ENCODE peak calls at places on chromosome 14, in six cellular contexts. E is epithelial cell of esophagus, X is fibroblast of villous mesenchyme, L is GM23338, P is tibial artery, A is brain microvascular endothelial cell. Z is an unnamed sample.
A peak's percentile ranks its signal among the peaks of the same experiment; 100 is the strongest.

GRCh38 chr14:53190938-53191337 is 37.8 kb upstream of the DDHD1 start:
- DNase-seq in E (peak; percentile 53), X (peak; percentile 46), L (no peak), P (no peak), A (no peak), Z (no peak)

GRCh38 chr14:34052658-34053014 is 101.8 kb upstream of the EGLN3 start:
- DNase-seq in E (peak; percentile 66), X (peak; percentile 62), L (no peak), P (no peak), A (peak; percentile 27), Z (no peak)

GRCh38 chr14:65431245-65431644 is 18.7 kb downstream of the FUT8 start:
- DNase-seq in E (no peak), X (no peak), L (no peak), P (no peak), A (no peak), Z (no peak)

GRCh38 chr14:67971627-67972625 is 152.3 kb downstream of the RAD51B start:
- DNase-seq in E (peak; percentile 86), X (peak; percentile 81), L (no peak), P (no peak), A (no peak), Z (no peak)

GRCh38 chr14:69288001-69288771 is 28.2 kb downstream of the GALNT16 start:
- DNase-seq in E (no peak), X (peak; percentile 70), L (peak; percentile 41), P (peak; percentile 69), A (no peak), Z (peak; percentile 68)

GRCh38 chr14:50594577-50595316 is 34.8 kb downstream of the ATL1 start:
- DNase-seq in E (no peak), X (no peak), L (peak; percentile 13), P (no peak), A (no peak), Z (no peak)

GRCh38 chr14:47425302-47425701 is 250.1 kb downstream of the MDGA2 start:
- DNase-seq in E (no peak), X (no peak), L (no peak), P (no peak), A (no peak), Z (no peak)

GRCh38 chr14:65356327-65356836 is 56.1 kb upstream of the FUT8 start:
- DNase-seq in E (peak; percentile 98), X (peak; percentile 50), L (peak; percentile 21), P (no peak), A (peak; percentile 76), Z (no peak)

GRCh38 chr14:33356167-33356566 is 417.5 kb downstream of the NPAS3 start:
- DNase-seq in E (no peak), X (no peak), L (no peak), P (no peak), A (no peak), Z (no peak)

GRCh38 chr14:32224731-32225377 is 21.8 kb upstream of the RNU6-8 start:
- DNase-seq in E (peak; percentile 68), X (peak; percentile 80), L (peak; percentile 30), P (peak; percentile 70), A (peak; percentile 54), Z (no peak)

GRCh38 chr14:88554458-88555286 is at the start of gene PTPN21:
- DNase-seq in E (peak; percentile 77), X (peak; percentile 65), L (peak; percentile 84), P (peak; percentile 88), A (peak; percentile 42), Z (no peak)

GRCh38 chr14:68506021-68506644 is 286.7 kb downstream of the ZFP36L1 start:
- DNase-seq in E (peak; percentile 81), X (no peak), L (peak; percentile 34), P (no peak), A (peak; percentile 58), Z (no peak)

GRCh38 chr14:24483604-24484252 is 24.3 kb downstream of the CMA1 start:
- DNase-seq in E (no peak), X (peak; percentile 31), L (no peak), P (no peak), A (peak; percentile 0), Z (no peak)

GRCh38 chr14:92719421-92719820 is 29.0 kb downstream of the LGMN start:
- DNase-seq in E (no peak), X (peak; percentile 54), L (no peak), P (no peak), A (no peak), Z (no peak)

GRCh38 chr14:20329355-20329754 is 3.7 kb downstream of the CCNB1IP1 start:
- DNase-seq in E (no peak), X (no peak), L (no peak), P (no peak), A (no peak), Z (no peak)

GRCh38 chr14:21087294-21088091 is 11.0 kb downstream of the ZNF219 start:
- DNase-seq in E (peak; percentile 78), X (peak; percentile 62), L (peak; percentile 97), P (no peak), A (peak; percentile 95), Z (no peak)

GRCh38 chr14:100120522-100121269 is 38.7 kb downstream of the DEGS2 start:
- DNase-seq in E (no peak), X (no peak), L (no peak), P (no peak), A (no peak), Z (no peak)

GRCh38 chr14:101559250-101559623 is 2.1 kb upstream of the DIO3 start:
- DNase-seq in E (no peak), X (no peak), L (no peak), P (no peak), A (no peak), Z (no peak)

GRCh38 chr14:70902186-70902585 is 5.1 kb upstream of the PCNX1 start:
- DNase-seq in E (no peak), X (no peak), L (no peak), P (no peak), A (no peak), Z (no peak)

GRCh38 chr14:96783306-96784224 is 13.6 kb upstream of the VRK1 start:
- DNase-seq in E (peak; percentile 74), X (no peak), L (no peak), P (no peak), A (no peak), Z (no peak)

GRCh38 chr14:81303258-81303935 is 82.6 kb upstream of the GTF2A1 start:
- DNase-seq in E (peak; percentile 85), X (no peak), L (no peak), P (no peak), A (no peak), Z (peak; percentile 48)

GRCh38 chr14:80278293-80279037 is 67.2 kb upstream of the DIO2 start:
- DNase-seq in E (no peak), X (no peak), L (no peak), P (no peak), A (no peak), Z (no peak)

GRCh38 chr14:25049127-25049558 is 804 bp downstream of the STXBP6 start:
- DNase-seq in E (no peak), X (peak; percentile 27), L (peak; percentile 45), P (no peak), A (no peak), Z (no peak)

GRCh38 chr14:85533821-85534271 is 3.9 kb downstream of the FLRT2 start:
- DNase-seq in E (peak; percentile 30), X (peak; percentile 36), L (peak; percentile 73), P (no peak), A (no peak), Z (no peak)

GRCh38 chr14:31024042-31024480 is 1.4 kb upstream of the AP4S1 start:
- DNase-seq in E (no peak), X (peak; percentile 29), L (no peak), P (no peak), A (no peak), Z (no peak)

GRCh38 chr14:34843011-34843554 is 32.1 kb downstream of the BAZ1A start:
- DNase-seq in E (peak; percentile 99), X (peak; percentile 79), L (no peak), P (no peak), A (peak; percentile 24), Z (peak; percentile 7)

GRCh38 chr14:105056303-105056831 is 8.9 kb downstream of the GPR132 start:
- DNase-seq in E (no peak), X (no peak), L (peak; percentile 52), P (no peak), A (no peak), Z (no peak)

DNA sequence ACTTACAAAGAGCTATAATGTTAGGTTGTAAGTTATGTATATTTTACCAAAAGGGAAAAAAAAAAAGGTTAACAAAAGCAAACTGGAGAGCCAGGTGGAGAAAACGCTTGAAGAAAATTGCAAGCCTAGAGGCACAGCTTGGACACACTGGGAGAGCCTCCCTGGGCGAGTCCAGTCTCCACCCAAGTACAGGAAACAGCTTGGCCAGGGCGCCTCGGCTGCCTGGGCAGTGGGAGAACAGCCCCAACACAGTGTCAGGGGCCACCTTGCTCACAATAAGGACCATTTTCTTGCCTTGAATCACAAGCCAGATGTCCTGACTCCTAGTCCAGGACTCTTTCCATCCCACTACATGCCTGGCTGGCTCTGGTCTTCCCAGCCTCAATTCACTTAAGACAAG is 33.3 kb downstream of the TTC7B start:
- DNase-seq in E (no peak), X (no peak), L (no peak), P (peak; percentile 34), A (no peak), Z (no peak)
- TF ChIP-seq CTCF in E (no peak), X (no peak), L (no peak), P (no peak), A (no peak), Z (no peak)

GRCh38 chr14:103820382-103820781 is 27.0 kb downstream of the PPP1R13B start:
- DNase-seq in E (no peak), X (no peak), L (no peak), P (no peak), A (no peak), Z (no peak)
- H3K4me3 ChIP-seq in E (no peak overlapping the region), X (no peak overlapping the region), L (no peak overlapping the region), P (no peak overlapping the region), A (no peak overlapping the region), Z (no peak overlapping the region)

GRCh38 chr14:60734465-60735242 is at the start of gene MNAT1:
- DNase-seq in E (peak; percentile 86), X (peak; percentile 83), L (peak; percentile 91), P (peak; percentile 87), A (peak; percentile 76), Z (peak; percentile 68)
- TF ChIP-seq CTCF in E (no peak), X (no peak), L (no peak), P (peak; percentile 15), A (peak; percentile 28), Z (no peak)

GRCh38 chr14:37598085-37598972 is 2.9 kb downstream of the TTC6 start:
- DNase-seq in E (peak; percentile 11), X (no peak), L (peak; percentile 37), P (no peak), A (no peak), Z (no peak)
- H3K4me3 ChIP-seq in E (peak overlapping the region; percentile 25), X (no peak overlapping the region), L (peak overlapping the region; percentile 55), P (no peak overlapping the region), A (no peak overlapping the region), Z (peak overlapping the region; percentile 69)

GRCh38 chr14:74400328-74400727 is 25.7 kb downstream of the SYNDIG1L start:
- DNase-seq in E (no peak), X (peak; percentile 6), L (peak; percentile 73), P (peak; percentile 32), A (peak; percentile 1), Z (no peak)
- TF ChIP-seq CTCF in E (no peak), X (peak; percentile 30), L (peak; percentile 34), P (no peak), A (peak; percentile 43), Z (no peak)

DNA sequence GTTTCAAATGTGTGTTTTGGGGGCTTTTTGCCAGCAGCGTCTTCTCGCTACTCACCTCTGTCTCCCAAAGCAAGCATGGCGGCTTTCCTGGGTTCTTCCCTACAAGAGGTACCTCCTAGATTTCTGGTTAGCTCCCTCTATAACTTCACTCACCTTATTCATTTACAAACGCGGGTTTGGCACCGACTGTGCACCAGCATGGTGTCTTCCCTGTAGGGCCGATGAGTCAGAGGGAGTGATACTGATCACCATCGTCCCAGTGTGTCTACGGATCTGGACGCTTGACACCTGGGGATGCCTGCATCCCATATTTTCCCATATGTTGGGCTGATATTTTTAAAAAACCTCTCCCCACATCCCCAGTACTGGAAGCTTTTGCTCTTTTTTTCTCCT is 8.0 kb upstream of the SERPINA12 start:
- DNase-seq in E (peak; percentile 3), X (no peak), L (no peak), P (peak; percentile 38), A (no peak), Z (no peak)
- H3K4me3 ChIP-seq in E (no peak overlapping the region), X (no peak overlapping the region), L (no peak overlapping the region), P (no peak overlapping the region), A (no peak overlapping the region), Z (no peak overlapping the region)